ENCODE peak calls at places on chromosome 14, in five cellular contexts. Y is mesendoderm, K is GM23248, F is upper lobe of right lung, U is astrocyte. P is an unnamed sample. For H3K4me1 and H3K27me3, the result is how much of the 10 kb centered on the place peaks cover.

GRCh38 chr14:57169901-57170300 is 98.8 kb downstream of the EXOC5 start:
- DNase-seq in U (no peak), K (no peak), F (no peak), Y (no peak), P (no peak)

GRCh38 chr14:100533647-100534485 is 53.4 kb downstream of the BEGAIN start:
- DNase-seq in F (peak), K (peak), Y (no peak), U (no peak), P (no peak)

GRCh38 chr14:79318371-79318770 is 892.9 kb downstream of the DIO2 start:
- DNase-seq in K (no peak), Y (no peak), U (peak), F (no peak), P (no peak)

GRCh38 chr14:52380294-52380693 is 66.2 kb downstream of the PTGER2 start:
- DNase-seq in U (peak), F (no peak), Y (no peak), K (peak), P (no peak)

GRCh38 chr14:57060276-57060956 is 208.3 kb downstream of the EXOC5 start:
- DNase-seq in K (peak), U (no peak), Y (peak), F (no peak), P (peak)

GRCh38 chr14:98218213-98218612 is 1053.8 kb downstream of the BCL11B start:
- DNase-seq in K (no peak), Y (peak), F (no peak), U (no peak), P (no peak)

GRCh38 chr14:65131176-65131765 is 29.0 kb upstream of the MAX start:
- DNase-seq in K (peak), F (no peak), Y (no peak), U (peak), P (peak)

GRCh38 chr14:100121643-100122480 is 37.6 kb downstream of the DEGS2 start:
- DNase-seq in U (no peak), K (no peak), Y (no peak), F (no peak), P (no peak)

GRCh38 chr14:99681832-99682148 is 2.3 kb upstream of the CYP46A1 start:
- DNase-seq in U (no peak), F (no peak), Y (no peak), K (no peak), P (no peak)

GRCh38 chr14:89000007-89000942 is 175.8 kb downstream of the TTC8 start:
- DNase-seq in U (peak), K (peak), F (peak), Y (peak), P (peak)

GRCh38 chr14:65015391-65015790 is 28.7 kb downstream of the FNTB start:
- DNase-seq in F (no peak), U (no peak), Y (no peak), K (no peak), P (no peak)

GRCh38 chr14:95553141-95553540 is 18.3 kb downstream of the GLRX5 start:
- DNase-seq in K (no peak), F (peak), U (no peak), Y (no peak), P (no peak)

GRCh38 chr14:65332141-65332871 is 80.2 kb upstream of the FUT8 start:
- DNase-seq in K (peak), F (no peak), U (no peak), Y (no peak), P (no peak)

GRCh38 chr14:74427651-74428050 is 1.6 kb upstream of the SYNDIG1L start:
- DNase-seq in K (no peak), F (no peak), Y (no peak), U (no peak), P (no peak)

GRCh38 chr14:65211341-65211987 is 109.1 kb upstream of the MAX start:
- DNase-seq in F (no peak), U (peak), Y (no peak), K (peak), P (peak)

GRCh38 chr14:38255408-38255672 is 553 bp downstream of the CLEC14A start:
- DNase-seq in U (peak), K (no peak), F (peak), Y (no peak), P (no peak)

GRCh38 chr14:49975286-49975685 is 82.4 kb downstream of the ARF6 start:
- DNase-seq in U (peak), F (no peak), K (peak), Y (no peak), P (peak)

GRCh38 chr14:52059614-52060013 is 9.2 kb downstream of the NID2 start:
- DNase-seq in K (peak), F (no peak), Y (no peak), U (peak), P (no peak)

GRCh38 chr14:81343166-81343565 is 57.0 kb downstream of the STON2 start:
- DNase-seq in Y (no peak), K (no peak), U (no peak), F (no peak), P (no peak)

GRCh38 chr14:39102265-39102968 is 618 bp downstream of the SEC23A start:
- DNase-seq in Y (peak), U (peak), K (peak), F (no peak), P (peak)

GRCh38 chr14:91573894-91574837 is 64.1 kb upstream of the PPP4R3A start:
- DNase-seq in K (peak), Y (peak), F (peak), U (peak), P (peak)

GRCh38 chr14:106318700-106319099 is 792.3 kb downstream of the TMEM121 start:
- DNase-seq in Y (no peak), F (no peak), U (no peak), K (no peak), P (no peak)

GRCh38 chr14:68882235-68882634 is 89.4 kb upstream of the ZFP36L1 start:
- DNase-seq in Y (no peak), K (no peak), F (no peak), U (no peak), P (no peak)

GRCh38 chr14:68881396-68881795 is 88.5 kb upstream of the ZFP36L1 start:
- DNase-seq in U (no peak), K (no peak), Y (no peak), F (no peak), P (no peak)

GRCh38 chr14:68886109-68886434 is 93.0 kb downstream of the ACTN1 start:
- DNase-seq in Y (peak), F (no peak), K (no peak), U (no peak), P (no peak)

GRCh38 chr14:68885226-68886108 is 92.6 kb upstream of the ZFP36L1 start:
- DNase-seq in U (no peak), K (no peak), F (no peak), Y (no peak), P (no peak)

GRCh38 chr14:68884031-68885030 is 91.5 kb upstream of the ZFP36L1 start:
- DNase-seq in U (peak), Y (no peak), F (no peak), K (peak), P (peak)
- H3K27ac ChIP-seq in U (peak), Y (no peak), F (no peak), K (peak), P (no peak)

GRCh38 chr14:104655128-104655848 is 34.1 kb upstream of the INF2 start:
- DNase-seq in K (no peak), Y (no peak), F (no peak), U (no peak), P (no peak)
- H3K4me1 ChIP-seq in K (under half), Y (under half), F (under half), U (under half), P (under half)

DNA sequence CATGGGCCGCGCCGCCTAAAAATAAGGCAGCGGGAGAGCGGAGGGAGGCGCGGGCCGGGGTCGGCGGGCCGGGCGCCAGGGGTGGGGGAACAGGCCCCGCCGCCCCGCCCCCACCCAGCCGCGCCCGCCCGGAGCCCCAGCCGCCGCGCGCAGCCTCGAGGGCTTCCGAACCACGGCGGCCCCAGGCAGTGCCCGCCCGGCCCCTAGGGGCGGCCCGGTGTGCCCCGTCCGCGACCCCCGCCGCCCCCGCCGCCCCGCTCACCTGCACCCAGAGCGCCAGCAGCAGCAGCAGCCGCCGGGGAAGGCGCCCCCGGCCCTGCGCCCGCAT is 519 bp downstream of the JAG2 start:
- DNase-seq in F (no peak), Y (no peak), K (no peak), U (no peak), P (no peak)
- H3K27me3 ChIP-seq in F (under half), Y (under half), K (under half), U (under half), P (under half)

DNA sequence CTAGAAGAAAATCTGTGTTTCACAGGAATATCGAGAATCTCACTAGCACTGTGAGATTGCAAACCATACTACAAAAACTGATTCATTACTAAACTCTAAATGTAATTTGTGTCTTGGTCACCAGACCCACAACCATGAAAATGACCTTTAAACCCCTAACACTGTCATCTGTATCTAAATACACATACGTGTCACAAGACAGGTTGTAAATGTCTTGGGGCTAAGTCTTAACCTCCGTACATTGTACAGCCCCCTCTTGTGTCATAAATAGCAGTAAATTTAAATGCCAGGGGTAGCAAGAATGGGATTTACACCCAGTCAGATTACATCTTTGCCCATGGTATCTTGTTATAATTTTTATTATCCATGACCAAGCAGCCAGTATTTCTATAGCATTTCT is 117.3 kb downstream of the GPR135 start:
- DNase-seq in U (no peak), Y (no peak), K (no peak), F (no peak), P (no peak)
- H3K27ac ChIP-seq in U (no peak), Y (no peak), K (peak), F (peak), P (peak)

GRCh38 chr14:103530831-103531230 is 1.8 kb downstream of the TRMT61A start:
- DNase-seq in Y (no peak), U (no peak), K (no peak), F (no peak), P (no peak)
- H3K4me1 ChIP-seq in Y (under half), U (under half), K (under half), F (under half), P (under half)

GRCh38 chr14:104573930-104574329 is 5.6 kb upstream of the C14orf180 start:
- DNase-seq in F (no peak), Y (peak), K (no peak), U (no peak), P (no peak)

GRCh38 chr14:104576607-104577332 is 2.8 kb upstream of the C14orf180 start:
- DNase-seq in K (peak), Y (peak), U (no peak), F (no peak), P (no peak)

GRCh38 chr14:104574978-104575377 is 4.6 kb upstream of the C14orf180 start:
- DNase-seq in U (no peak), K (no peak), F (no peak), Y (no peak), P (no peak)

GRCh38 chr14:104572668-104573067 is 6.9 kb upstream of the C14orf180 start:
- DNase-seq in K (no peak), Y (no peak), F (no peak), U (no peak), P (no peak)

GRCh38 chr14:104574536-104574935 is 5.0 kb upstream of the C14orf180 start:
- DNase-seq in U (no peak), K (no peak), F (no peak), Y (no peak), P (no peak)
- H3K27me3 ChIP-seq in U (under half), K (under half), F (under half), Y (under half), P (under half)

DNA sequence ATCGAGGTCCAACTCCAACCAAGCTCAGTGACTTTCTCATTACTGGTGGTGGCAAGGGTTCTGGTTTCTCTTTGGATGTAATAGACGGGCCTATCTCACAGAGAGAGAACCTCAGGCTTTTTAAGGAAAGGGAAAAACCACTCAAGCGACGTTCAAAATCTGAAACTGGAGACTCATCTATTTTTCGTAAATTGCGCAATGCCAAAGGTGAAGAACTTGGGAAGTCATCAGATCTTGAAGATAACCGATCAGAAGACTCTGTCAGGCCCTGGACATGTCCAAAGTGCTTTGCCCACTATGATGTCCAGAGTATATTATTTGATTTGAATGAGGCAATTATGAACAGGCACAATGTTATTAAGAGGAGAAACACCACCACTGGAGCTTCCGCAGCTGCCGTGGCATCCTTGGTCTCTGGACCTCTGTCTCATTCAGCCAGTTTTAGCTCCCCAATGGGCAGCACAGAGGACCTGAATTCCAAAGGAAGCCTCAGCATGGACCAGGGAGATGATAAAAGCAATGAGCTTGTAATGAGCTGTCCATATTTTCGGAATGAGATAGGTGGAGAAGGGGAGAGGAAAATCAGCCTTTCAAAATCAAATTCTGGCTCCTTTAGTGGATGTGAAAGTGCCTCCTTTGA is 343.5 kb upstream of the RGS6 start:
- DNase-seq in Y (no peak), U (no peak), K (no peak), F (no peak), P (no peak)
- H3K27ac ChIP-seq in Y (no peak), U (peak), K (no peak), F (no peak), P (no peak)

GRCh38 chr14:94451826-94452225 is 774 bp downstream of the SERPINA11 start:
- DNase-seq in Y (no peak), U (no peak), F (no peak), K (no peak), P (no peak)
- H3K4me1 ChIP-seq in Y (under half), U (under half), F (under half), K (under half), P (under half)

P was measured in foreskin keratinocyte.